ENCODE peak calls at places on chromosomes 4 and X, in nine cellular contexts. S is activated CD4-positive, alpha-beta T cell treated with anti-CD3 and anti-CD28 coated beads, Interleukin-2, amount 10 ng/mL, durations not matched to agents 7 days and 5 days; E is stimulated activated CD4-positive, alpha-beta T cell treated with anti-CD3 and anti-CD28 coated beads, Interleukin-2, amount 100 ng/mL, for 24 hours; I is amniotic stem cell; K is CD4-positive, alpha-beta memory T cell; R is DMS 273 treated with DMSO at 0.1 percent for 48 hours; Y is kidney tubule cell; U is amygdala; H is cardiac fibroblast. X is an unnamed sample.

GRCh38 chr4:17448689-17449088 is 63.2 kb downstream of the QDPR start:
- DNase-seq in E (no peak), R (no peak), K (no peak), Y (peak; percentile 54), S (no peak), H (peak; percentile 72), I (peak; percentile 39), U (no peak), X (no peak)

GRCh38 chr4:37970702-37971101 is 10.5 kb downstream of the PTTG2 start:
- DNase-seq in E (peak; percentile 69), R (no peak), H (peak; percentile 49), S (peak; percentile 40), Y (peak; percentile 95), U (no peak), K (peak; percentile 45), I (no peak), X (no peak)

GRCh38 chrX:8688776-8689175 is 43.2 kb downstream of the ANOS1 start:
- DNase-seq in I (no peak), K (no peak), S (no peak), Y (peak; percentile 42), H (no peak), U (no peak), R (no peak), E (no peak), X (no peak)

GRCh38 chr4:110480031-110480549 is 4.1 kb downstream of the ENPEP start:
- DNase-seq in Y (peak; percentile 78), S (no peak), K (no peak), U (no peak), E (no peak), H (peak; percentile 95), R (no peak), I (peak; percentile 82), X (peak; percentile 98)

GRCh38 chr4:13562876-13563275 is 18.6 kb upstream of the NKX3-2 start:
- DNase-seq in K (no peak), Y (no peak), R (no peak), S (no peak), U (no peak), E (no peak), H (no peak), I (no peak), X (no peak)

GRCh38 chrX:17595456-17596035 is 141.7 kb upstream of the SCML1 start:
- DNase-seq in K (no peak), E (no peak), S (no peak), R (no peak), U (no peak), Y (peak; percentile 98), I (no peak), H (no peak), X (peak; percentile 39)

GRCh38 chr4:2576290-2576689 is 39.8 kb downstream of the FAM193A start:
- DNase-seq in H (no peak), I (no peak), E (no peak), U (no peak), R (no peak), Y (no peak), K (no peak), S (no peak), X (no peak)

GRCh38 chr4:93834371-93835066 is 6.0 kb downstream of the ATOH1 start:
- DNase-seq in Y (no peak), K (no peak), U (no peak), I (no peak), S (no peak), R (no peak), H (no peak), E (no peak), X (no peak)

GRCh38 chrX:69319376-69319775 is 154.1 kb upstream of the PJA1 start:
- DNase-seq in E (no peak), I (no peak), K (no peak), H (no peak), R (no peak), S (no peak), Y (no peak), U (no peak), X (no peak)

GRCh38 chrX:41923925-41924693 is 755 bp upstream of the CASK start:
- DNase-seq in U (no peak), R (peak; percentile 56), S (peak; percentile 37), E (peak; percentile 32), K (peak; percentile 24), Y (peak; percentile 74), I (no peak), H (peak; percentile 54), X (no peak)

GRCh38 chr4:986949-987688 is at the start of gene IDUA:
- DNase-seq in K (peak; percentile 82), E (peak; percentile 88), Y (peak; percentile 93), U (peak; percentile 65), S (peak; percentile 88), H (peak; percentile 72), R (no peak), I (no peak), X (no peak)

GRCh38 chr4:40722576-40723161 is 27.1 kb upstream of the NSUN7 start:
- DNase-seq in H (peak; percentile 19), U (no peak), S (peak; percentile 39), E (no peak), I (no peak), R (no peak), K (peak; percentile 9), Y (peak; percentile 44), X (no peak)

GRCh38 chrX:109533631-109534030 is 3.0 kb upstream of the NXT2 start:
- DNase-seq in K (no peak), R (no peak), E (no peak), S (no peak), Y (no peak), I (no peak), U (no peak), H (peak; percentile 48), X (no peak)

GRCh38 chrX:17067534-17067933 is 121.1 kb downstream of the REPS2 start:
- DNase-seq in Y (no peak), H (no peak), U (peak; percentile 8), S (no peak), E (no peak), I (no peak), R (no peak), K (no peak), X (no peak)

GRCh38 chr4:56906534-56906933 is 1.2 kb upstream of the REST start:
- DNase-seq in E (no peak), Y (no peak), K (no peak), R (no peak), H (no peak), I (no peak), U (no peak), S (no peak), X (no peak)

GRCh38 chr4:75769044-75769443 is 44.7 kb downstream of the USO1 start:
- DNase-seq in U (no peak), H (peak; percentile 24), R (no peak), Y (peak; percentile 13), S (no peak), E (no peak), I (no peak), K (no peak), X (peak; percentile 26)

GRCh38 chr4:151260526-151260925 is 16.4 kb upstream of the PRSS48 start:
- DNase-seq in S (no peak), K (no peak), I (no peak), R (no peak), U (no peak), Y (peak; percentile 77), E (no peak), H (no peak), X (no peak)

GRCh38 chrX:43166874-43167273 is 388.9 kb upstream of the PPP1R2C start:
- DNase-seq in U (no peak), K (no peak), Y (no peak), S (no peak), H (no peak), E (no peak), R (no peak), I (no peak), X (no peak)

GRCh38 chr4:48970471-48970921 is 15.6 kb upstream of the CWH43 start:
- DNase-seq in U (peak; percentile 15), S (no peak), Y (peak; percentile 75), H (no peak), I (no peak), R (no peak), K (no peak), E (no peak), X (no peak)

GRCh38 chr4:84159767-84160166 is 339.3 kb downstream of the NKX6-1 start:
- DNase-seq in I (no peak), E (no peak), K (no peak), U (no peak), Y (no peak), H (no peak), S (no peak), R (no peak), X (no peak)

GRCh38 chr4:45131020-45131419 is 404.7 kb upstream of the GNPDA2 start:
- DNase-seq in R (no peak), E (no peak), U (no peak), H (no peak), S (no peak), I (no peak), Y (no peak), K (no peak), X (no peak)

GRCh38 chr4:8532245-8532781 is 47.9 kb upstream of the GPR78 start:
- DNase-seq in R (no peak), I (no peak), Y (peak; percentile 38), S (no peak), U (no peak), K (no peak), H (no peak), E (no peak), X (no peak)

GRCh38 chr4:110798682-110799081 is 175.8 kb upstream of the PITX2 start:
- DNase-seq in H (no peak), E (no peak), Y (no peak), I (no peak), R (no peak), U (no peak), S (no peak), K (no peak), X (no peak)

GRCh38 chr4:107467461-107467860 is 252.6 kb downstream of the PAPSS1 start:
- DNase-seq in Y (no peak), H (no peak), R (no peak), S (no peak), E (no peak), U (no peak), I (no peak), K (no peak), X (no peak)

GRCh38 chr4:174218127-174218790 is 65.2 kb downstream of the FBXO8 start:
- DNase-seq in S (no peak), Y (no peak), I (no peak), U (no peak), K (no peak), H (peak; percentile 34), E (no peak), R (no peak), X (no peak)

GRCh38 chr4:5809216-5809776 is 83.6 kb downstream of the CRMP1 start:
- DNase-seq in R (no peak), S (no peak), U (no peak), E (no peak), Y (no peak), K (no peak), I (no peak), H (no peak), X (no peak)

GRCh38 chr4:15990570-15991285 is 27.8 kb upstream of the FGFBP2 start:
- DNase-seq in S (no peak), I (no peak), Y (no peak), E (no peak), K (no peak), U (peak; percentile 8), R (no peak), H (no peak), X (no peak)

GRCh38 chrX:50072110-50072509 is 128.7 kb downstream of the AKAP4 start:
- DNase-seq in S (no peak), K (no peak), U (no peak), E (no peak), H (no peak), Y (no peak), I (no peak), R (no peak), X (no peak)

GRCh38 chrX:129984196-129984962 is 1.9 kb downstream of the BCORL1 start:
- DNase-seq in K (peak; percentile 40), U (no peak), H (no peak), I (no peak), R (no peak), E (peak; percentile 48), S (peak; percentile 37), Y (peak; percentile 26), X (no peak)

GRCh38 chrX:151814767-151815166 is 80.2 kb downstream of the CNGA2 start:
- DNase-seq in S (no peak), H (no peak), I (no peak), K (no peak), E (no peak), R (no peak), Y (no peak), U (no peak), X (no peak)

GRCh38 chr4:131430302-131430701 is 1718.8 kb upstream of the PCDH10 start:
- DNase-seq in R (no peak), I (no peak), E (no peak), U (no peak), K (no peak), Y (no peak), S (no peak), H (no peak), X (no peak)